ENCODE peak calls at places on chromosomes 7 and 10, in six cellular contexts. S, G, F, R, Q and M are unnamed samples.

GRCh38 chr10:125113661-125114388 is 46.5 kb downstream of the CTBP2 start:
- DNase-seq in S (no peak), G (no peak), F (no peak), R (no peak), Q (no peak), M (no peak)

GRCh38 chr10:124685251-124685650 is 58.9 kb downstream of the FAM53B start:
- DNase-seq in S (no peak), G (no peak), F (no peak), R (peak), Q (no peak), M (no peak)

GRCh38 chr10:113386005-113386404 is 166.8 kb upstream of the HABP2 start:
- DNase-seq in S (peak), G (no peak), F (no peak), R (no peak), Q (no peak), M (no peak)

GRCh38 chr7:122965306-122965705 is 30.2 kb downstream of the TAS2R16 start:
- DNase-seq in S (no peak), G (peak), F (no peak), R (no peak), Q (no peak), M (no peak)

GRCh38 chr7:156174428-156174827 is 362.2 kb upstream of the SHH start:
- DNase-seq in S (no peak), G (no peak), F (no peak), R (no peak), Q (no peak), M (no peak)

GRCh38 chr7:98352621-98353020 is 48.3 kb downstream of the BAIAP2L1 start:
- DNase-seq in S (peak), G (no peak), F (no peak), R (no peak), Q (no peak), M (no peak)

GRCh38 chr7:135923700-135924261 is 53.4 kb downstream of the MTPN start:
- DNase-seq in S (peak), G (no peak), F (no peak), R (no peak), Q (no peak), M (peak)

GRCh38 chr7:128022631-128023532 is 8.4 kb downstream of the LRRC4 start:
- DNase-seq in S (peak), G (no peak), F (no peak), R (no peak), Q (no peak), M (no peak)

GRCh38 chr10:62380002-62380401 is 5.8 kb downstream of the ZNF365 start:
- DNase-seq in S (peak), G (no peak), F (no peak), R (no peak), Q (no peak), M (no peak)

GRCh38 chr7:28407643-28408042 is 4.7 kb upstream of the CREB5 start:
- DNase-seq in S (peak), G (no peak), F (no peak), R (peak), Q (no peak), M (no peak)

GRCh38 chr10:19931886-19932285 is 115.7 kb downstream of the PLXDC2 start:
- DNase-seq in S (no peak), G (no peak), F (no peak), R (no peak), Q (no peak), M (no peak)

GRCh38 chr10:101485681-101486554 is 102.1 kb downstream of the POLL start:
- DNase-seq in S (no peak), G (peak), F (no peak), R (peak), Q (no peak), M (no peak)